ENCODE peak calls at places on chromosome 18, in four cellular contexts. H is BJ, Q is HCT116, J is fibroblast of mammary gland. X is an unnamed sample.

GRCh38 chr18:26088482-26088881 is 1.9 kb downstream of the SS18 start:
- DNase-seq in Q (no peak), J (peak; percentile 27), H (no peak), X (no peak)

GRCh38 chr18:22320736-22321135 is 97.0 kb downstream of the CTAGE1 start:
- DNase-seq in H (no peak), J (no peak), Q (no peak), X (no peak)

GRCh38 chr18:79800353-79801180 is 2.8 kb downstream of the KCNG2 start:
- DNase-seq in J (no peak), H (no peak), Q (no peak), X (no peak)

GRCh38 chr18:45755936-45756335 is 32.0 kb downstream of the SLC14A1 start:
- DNase-seq in Q (no peak), H (no peak), J (peak; percentile 82), X (no peak)

GRCh38 chr18:77110936-77111335 is 21.6 kb downstream of the MBP start:
- DNase-seq in Q (no peak), H (no peak), J (no peak), X (no peak)

GRCh38 chr18:22314406-22314805 is 103.3 kb downstream of the CTAGE1 start:
- DNase-seq in H (peak; percentile 37), J (peak; percentile 94), Q (no peak), X (no peak)

GRCh38 chr18:32549248-32549842 is 78.7 kb upstream of the GAREM1 start:
- DNase-seq in J (peak; percentile 57), H (no peak), Q (peak; percentile 50), X (peak; percentile 61)

GRCh38 chr18:24503182-24503581 is 42.7 kb downstream of the HRH4 start:
- DNase-seq in J (no peak), Q (no peak), H (no peak), X (no peak)

GRCh38 chr18:46356278-46357033 is 252.3 kb downstream of the HAUS1 start:
- DNase-seq in Q (no peak), J (no peak), H (no peak), X (no peak)

GRCh38 chr18:489244-490023 is 11.1 kb downstream of the COLEC12 start:
- DNase-seq in Q (no peak), H (peak; percentile 35), J (peak; percentile 83), X (no peak)

GRCh38 chr18:31548825-31549224 is 42.9 kb upstream of the TTR start:
- DNase-seq in Q (no peak), J (no peak), H (no peak), X (no peak)

GRCh38 chr18:23847321-23847986 is 158.2 kb downstream of the LAMA3 start:
- DNase-seq in J (no peak), Q (no peak), H (no peak), X (no peak)

GRCh38 chr18:26511339-26512071 is 36.8 kb downstream of the KCTD1 start:
- DNase-seq in Q (no peak), J (no peak), H (no peak), X (no peak)

GRCh38 chr18:57668021-57668420 is 46.4 kb upstream of the NARS1 start:
- DNase-seq in Q (no peak), H (no peak), J (no peak), X (no peak)

GRCh38 chr18:79512461-79513380 is 117.0 kb downstream of the NFATC1 start:
- DNase-seq in J (no peak), Q (no peak), H (no peak), X (no peak)

GRCh38 chr18:56085561-56085960 is 497.6 kb upstream of the TCF4 start:
- DNase-seq in Q (no peak), J (peak; percentile 96), H (no peak), X (no peak)

GRCh38 chr18:55731594-55732042 is 143.6 kb upstream of the TCF4 start:
- DNase-seq in Q (no peak), J (peak; percentile 56), H (no peak), X (no peak)

GRCh38 chr18:38198956-38199355 is 633.4 kb upstream of the CELF4 start:
- DNase-seq in J (no peak), Q (no peak), H (no peak), X (no peak)

X was measured in nephron progenitor cell.